ENCODE peak calls at places on chromosomes 5 and 9, in seven cellular contexts. One of them, this sample, is unnamed.

GRCh38 chr9:4417578-4418325 is 72.5 kb upstream of the SLC1A1 start:
- DNase-seq in neural progenitor cell: no peak
- DNase-seq in mesothelial cell of epicardium: no peak
- DNase-seq in upper lobe of right lung: no peak
- DNase-seq in Peyer's patch: no peak
- DNase-seq in transverse colon: no peak
- DNase-seq in B cell: no peak
- DNase-seq in this sample: no peak

GRCh38 chr5:138065102-138065501 is 18.7 kb upstream of the WNT8A start:
- DNase-seq in Peyer's patch: no peak
- DNase-seq in B cell: no peak
- DNase-seq in neural progenitor cell: peak
- DNase-seq in mesothelial cell of epicardium: no peak
- DNase-seq in upper lobe of right lung: no peak
- DNase-seq in transverse colon: no peak
- DNase-seq in this sample: peak

GRCh38 chr5:171724771-171725609 is 60.6 kb upstream of the SMIM23 start:
- DNase-seq in neural progenitor cell: peak
- DNase-seq in upper lobe of right lung: no peak
- DNase-seq in transverse colon: no peak
- DNase-seq in mesothelial cell of epicardium: peak
- DNase-seq in Peyer's patch: no peak
- DNase-seq in B cell: no peak
- DNase-seq in this sample: no peak

GRCh38 chr5:158139161-158139560 is 280.2 kb upstream of the CLINT1 start:
- DNase-seq in upper lobe of right lung: no peak
- DNase-seq in Peyer's patch: no peak
- DNase-seq in neural progenitor cell: no peak
- DNase-seq in B cell: no peak
- DNase-seq in mesothelial cell of epicardium: no peak
- DNase-seq in transverse colon: no peak
- DNase-seq in this sample: no peak

GRCh38 chr9:89375181-89375760 is 57.0 kb downstream of the SECISBP2 start:
- DNase-seq in Peyer's patch: peak
- DNase-seq in mesothelial cell of epicardium: no peak
- DNase-seq in upper lobe of right lung: no peak
- DNase-seq in B cell: peak
- DNase-seq in neural progenitor cell: no peak
- DNase-seq in transverse colon: no peak
- DNase-seq in this sample: peak

GRCh38 chr9:89685698-89686097 is 80.9 kb downstream of the GADD45G start:
- DNase-seq in neural progenitor cell: no peak
- DNase-seq in upper lobe of right lung: no peak
- DNase-seq in transverse colon: no peak
- DNase-seq in B cell: no peak
- DNase-seq in Peyer's patch: no peak
- DNase-seq in mesothelial cell of epicardium: no peak
- DNase-seq in this sample: no peak

GRCh38 chr5:33524476-33524875 is 83.7 kb downstream of the TARS1 start:
- DNase-seq in B cell: no peak
- DNase-seq in mesothelial cell of epicardium: no peak
- DNase-seq in transverse colon: no peak
- DNase-seq in upper lobe of right lung: no peak
- DNase-seq in neural progenitor cell: no peak
- DNase-seq in Peyer's patch: no peak
- DNase-seq in this sample: no peak

GRCh38 chr5:147055850-147056523 is 177.4 kb upstream of the PPP2R2B start:
- DNase-seq in B cell: no peak
- DNase-seq in Peyer's patch: no peak
- DNase-seq in neural progenitor cell: peak
- DNase-seq in upper lobe of right lung: no peak
- DNase-seq in mesothelial cell of epicardium: no peak
- DNase-seq in transverse colon: no peak
- DNase-seq in this sample: no peak

GRCh38 chr5:59218424-59219045 is 635.7 kb downstream of the RAB3C start:
- DNase-seq in upper lobe of right lung: no peak
- DNase-seq in B cell: no peak
- DNase-seq in mesothelial cell of epicardium: no peak
- DNase-seq in Peyer's patch: no peak
- DNase-seq in neural progenitor cell: no peak
- DNase-seq in transverse colon: no peak
- DNase-seq in this sample: no peak
- TF ChIP-seq CTCF in upper lobe of right lung: peak
- TF ChIP-seq CTCF in B cell: peak
- TF ChIP-seq CTCF in mesothelial cell of epicardium: peak
- TF ChIP-seq CTCF in Peyer's patch: peak
- TF ChIP-seq CTCF in neural progenitor cell: peak
- TF ChIP-seq CTCF in transverse colon: peak
- TF ChIP-seq CTCF in this sample: peak

DNA sequence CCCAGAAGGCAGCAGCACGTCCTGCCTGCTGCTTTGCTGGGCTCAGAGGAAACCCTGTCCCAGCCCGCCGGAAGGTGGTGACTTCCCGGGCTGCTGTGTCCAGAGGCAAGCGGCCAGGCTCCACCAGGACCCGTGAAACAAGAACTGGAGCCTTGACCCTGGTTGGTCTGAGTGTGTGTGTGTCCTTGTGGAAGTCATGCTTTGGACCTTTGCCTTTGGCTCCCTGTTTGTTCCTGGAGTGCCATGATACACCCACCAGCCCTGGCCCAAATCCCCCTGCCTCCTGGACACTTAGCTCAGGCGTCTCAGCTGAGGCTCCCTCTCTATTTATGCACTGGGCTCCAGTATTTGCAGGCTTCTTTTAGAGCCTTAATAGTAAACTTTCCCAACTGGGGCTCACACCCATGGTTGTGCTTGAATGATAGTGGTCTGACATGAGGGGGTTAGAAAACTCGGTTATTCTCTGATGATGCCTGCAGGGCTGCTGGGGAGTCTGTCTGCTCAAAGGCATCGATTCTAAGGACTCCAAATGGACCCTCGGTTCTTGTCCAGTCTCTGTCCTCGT is 72.2 kb downstream of the C9orf50 start:
- DNase-seq in transverse colon: no peak
- DNase-seq in neural progenitor cell: no peak
- DNase-seq in Peyer's patch: no peak
- DNase-seq in mesothelial cell of epicardium: no peak
- DNase-seq in upper lobe of right lung: no peak
- DNase-seq in B cell: no peak
- DNase-seq in this sample: no peak
- TF ChIP-seq CTCF in transverse colon: no peak
- TF ChIP-seq CTCF in neural progenitor cell: no peak
- TF ChIP-seq CTCF in Peyer's patch: no peak
- TF ChIP-seq CTCF in mesothelial cell of epicardium: no peak
- TF ChIP-seq CTCF in upper lobe of right lung: no peak
- TF ChIP-seq CTCF in B cell: no peak
- TF ChIP-seq CTCF in this sample: no peak

GRCh38 chr5:115374057-115374775 is 77.8 kb upstream of the CCDC112 start:
- DNase-seq in mesothelial cell of epicardium: no peak
- DNase-seq in Peyer's patch: no peak
- DNase-seq in neural progenitor cell: no peak
- DNase-seq in upper lobe of right lung: no peak
- DNase-seq in B cell: no peak
- DNase-seq in transverse colon: peak
- DNase-seq in this sample: no peak
- TF ChIP-seq CTCF in mesothelial cell of epicardium: no peak
- TF ChIP-seq CTCF in Peyer's patch: peak
- TF ChIP-seq CTCF in neural progenitor cell: peak
- TF ChIP-seq CTCF in upper lobe of right lung: no peak
- TF ChIP-seq CTCF in B cell: no peak
- TF ChIP-seq CTCF in transverse colon: peak
- TF ChIP-seq CTCF in this sample: no peak

GRCh38 chr5:132815454-132815853 is 2.4 kb downstream of the SOWAHA start:
- DNase-seq in Peyer's patch: no peak
- DNase-seq in B cell: no peak
- DNase-seq in neural progenitor cell: no peak
- DNase-seq in transverse colon: no peak
- DNase-seq in mesothelial cell of epicardium: no peak
- DNase-seq in upper lobe of right lung: no peak
- DNase-seq in this sample: no peak

GRCh38 chr5:132812949-132813598 is at the start of gene SOWAHA:
- DNase-seq in upper lobe of right lung: no peak
- DNase-seq in neural progenitor cell: peak
- DNase-seq in mesothelial cell of epicardium: no peak
- DNase-seq in Peyer's patch: no peak
- DNase-seq in B cell: no peak
- DNase-seq in transverse colon: peak
- DNase-seq in this sample: peak

GRCh38 chr5:132814441-132815294 is 1.6 kb downstream of the SOWAHA start:
- DNase-seq in transverse colon: no peak
- DNase-seq in upper lobe of right lung: no peak
- DNase-seq in neural progenitor cell: peak
- DNase-seq in B cell: no peak
- DNase-seq in Peyer's patch: no peak
- DNase-seq in mesothelial cell of epicardium: no peak
- DNase-seq in this sample: no peak

GRCh38 chr5:132812123-132812948 is 766 bp upstream of the SOWAHA start:
- DNase-seq in B cell: no peak
- DNase-seq in transverse colon: no peak
- DNase-seq in mesothelial cell of epicardium: no peak
- DNase-seq in upper lobe of right lung: no peak
- DNase-seq in neural progenitor cell: no peak
- DNase-seq in Peyer's patch: no peak
- DNase-seq in this sample: no peak

DNA sequence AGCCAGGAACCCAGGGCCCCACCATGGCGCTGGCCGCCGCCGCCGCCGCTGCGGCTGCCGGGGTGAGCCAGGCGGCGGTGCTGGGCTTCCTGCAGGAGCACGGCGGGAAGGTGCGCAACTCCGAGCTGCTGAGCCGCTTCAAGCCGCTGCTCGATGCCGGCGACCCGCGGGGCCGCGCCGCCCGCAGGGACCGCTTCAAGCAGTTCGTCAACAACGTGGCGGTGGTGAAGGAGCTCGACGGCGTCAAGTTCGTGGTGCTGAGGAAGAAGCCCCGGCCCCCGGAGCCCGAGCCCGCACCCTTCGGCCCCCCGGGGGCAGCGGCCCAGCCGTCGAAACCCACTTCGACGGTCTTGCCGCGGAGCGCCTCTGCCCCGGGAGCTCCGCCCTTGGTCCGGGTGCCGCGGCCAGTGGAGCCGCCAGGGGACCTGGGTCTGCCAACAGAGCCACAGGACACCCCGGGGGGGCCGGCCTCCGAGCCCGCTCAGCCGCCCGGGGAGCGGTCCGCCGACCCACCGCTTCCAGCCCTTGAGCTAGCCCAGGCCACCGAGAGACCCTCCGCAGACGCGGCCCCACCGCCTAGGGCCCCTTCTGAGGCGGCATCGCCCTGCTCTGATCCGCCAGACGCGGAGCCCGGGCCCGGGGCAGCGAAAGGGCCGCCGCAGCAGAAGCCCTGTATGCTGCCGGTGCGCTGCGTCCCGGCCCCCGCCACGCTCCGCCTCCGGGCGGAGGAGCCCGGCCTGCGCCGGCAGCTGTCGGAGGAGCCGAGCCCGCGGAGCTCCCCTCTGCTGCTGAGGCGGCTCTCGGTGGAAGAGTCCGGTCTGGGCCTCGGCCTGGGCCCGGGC is 718 bp downstream of the SOWAHA start:
- DNase-seq in mesothelial cell of epicardium: peak
- DNase-seq in neural progenitor cell: peak
- DNase-seq in B cell: no peak
- DNase-seq in upper lobe of right lung: no peak
- DNase-seq in Peyer's patch: no peak
- DNase-seq in transverse colon: peak
- DNase-seq in this sample: peak
- TF ChIP-seq CTCF in mesothelial cell of epicardium: no peak
- TF ChIP-seq CTCF in neural progenitor cell: no peak
- TF ChIP-seq CTCF in B cell: no peak
- TF ChIP-seq CTCF in upper lobe of right lung: no peak
- TF ChIP-seq CTCF in Peyer's patch: peak
- TF ChIP-seq CTCF in transverse colon: peak
- TF ChIP-seq CTCF in this sample: no peak

GRCh38 chr5:61010759-61011460 is 65.9 kb downstream of the NDUFAF2 start:
- DNase-seq in B cell: no peak
- DNase-seq in upper lobe of right lung: no peak
- DNase-seq in Peyer's patch: no peak
- DNase-seq in mesothelial cell of epicardium: no peak
- DNase-seq in transverse colon: no peak
- DNase-seq in neural progenitor cell: peak
- DNase-seq in this sample: no peak
- TF ChIP-seq CTCF in B cell: no peak
- TF ChIP-seq CTCF in upper lobe of right lung: no peak
- TF ChIP-seq CTCF in Peyer's patch: peak
- TF ChIP-seq CTCF in mesothelial cell of epicardium: no peak
- TF ChIP-seq CTCF in transverse colon: no peak
- TF ChIP-seq CTCF in neural progenitor cell: peak
- TF ChIP-seq CTCF in this sample: no peak

DNA sequence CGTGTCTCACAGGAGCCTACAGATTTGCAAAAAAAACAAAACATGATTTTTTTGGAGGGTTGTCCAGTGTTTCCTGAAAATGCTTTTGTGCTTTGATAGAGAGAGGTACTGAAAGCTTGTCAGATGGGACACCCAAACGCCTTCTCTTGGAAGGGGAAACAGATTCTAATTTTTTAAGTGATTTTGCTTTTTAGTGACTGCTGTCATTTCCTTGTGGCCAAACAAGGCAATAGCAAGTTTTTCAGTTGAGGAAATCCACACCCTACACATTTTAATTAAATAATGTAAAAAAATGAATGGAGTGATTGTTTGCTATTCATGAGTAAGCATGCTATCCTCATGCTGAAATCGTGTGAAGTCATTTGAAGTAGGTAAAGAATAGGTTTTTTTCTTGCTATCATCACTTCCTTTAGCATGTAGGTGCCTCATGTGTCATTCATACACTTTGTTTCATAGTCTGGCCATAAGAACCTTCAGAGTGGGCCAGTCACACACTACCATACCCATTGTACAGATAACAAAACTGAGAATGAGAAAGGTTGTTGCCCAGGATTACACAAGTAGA is 682.7 kb upstream of the WWC1 start:
- DNase-seq in upper lobe of right lung: no peak
- DNase-seq in neural progenitor cell: no peak
- DNase-seq in Peyer's patch: no peak
- DNase-seq in mesothelial cell of epicardium: no peak
- DNase-seq in B cell: no peak
- DNase-seq in transverse colon: no peak
- DNase-seq in this sample: no peak
- TF ChIP-seq CTCF in upper lobe of right lung: no peak
- TF ChIP-seq CTCF in neural progenitor cell: peak
- TF ChIP-seq CTCF in Peyer's patch: no peak
- TF ChIP-seq CTCF in mesothelial cell of epicardium: peak
- TF ChIP-seq CTCF in B cell: no peak
- TF ChIP-seq CTCF in transverse colon: no peak
- TF ChIP-seq CTCF in this sample: no peak

GRCh38 chr5:39578887-39579497 is 154.2 kb upstream of the DAB2 start:
- DNase-seq in upper lobe of right lung: no peak
- DNase-seq in B cell: no peak
- DNase-seq in transverse colon: no peak
- DNase-seq in neural progenitor cell: no peak
- DNase-seq in mesothelial cell of epicardium: no peak
- DNase-seq in Peyer's patch: no peak
- DNase-seq in this sample: no peak
- TF ChIP-seq CTCF in upper lobe of right lung: peak
- TF ChIP-seq CTCF in B cell: peak
- TF ChIP-seq CTCF in transverse colon: peak
- TF ChIP-seq CTCF in neural progenitor cell: peak
- TF ChIP-seq CTCF in mesothelial cell of epicardium: peak
- TF ChIP-seq CTCF in Peyer's patch: peak
- TF ChIP-seq CTCF in this sample: peak